ENCODE peak calls at places on chromosomes 2 and 18, in eight cellular contexts. D is activated CD4-positive, alpha-beta T cell treated with anti-CD3 and anti-CD28 coated beads for 24 hours; K is NCI-H2107; J is activated CD8-positive, alpha-beta T cell treated with anti-CD3 and anti-CD28 coated beads for 36 hours; R is cardiac muscle cell; Q is SK-MEL-5; L is GM04504; W is HTR-8/SVneo. P is an unnamed sample.

GRCh38 chr2:21220930-21221329 is 97.2 kb downstream of the TDRD15 start:
- DNase-seq in L (no peak), K (no peak), W (no peak), Q (no peak), R (no peak), D (no peak), J (no peak), P (no peak)

GRCh38 chr2:16176971-16177480 is 236.7 kb downstream of the MYCN start:
- DNase-seq in K (no peak), D (no peak), Q (no peak), L (no peak), W (no peak), R (no peak), J (no peak), P (no peak)

GRCh38 chr18:31992836-31993575 is 25.6 kb upstream of the RNF125 start:
- DNase-seq in R (peak), Q (no peak), J (no peak), D (no peak), K (no peak), L (no peak), W (no peak), P (no peak)

GRCh38 chr2:144349674-144350073 is 170.2 kb downstream of the ZEB2 start:
- DNase-seq in W (no peak), K (no peak), D (no peak), R (no peak), Q (no peak), J (no peak), L (no peak), P (no peak)

GRCh38 chr2:105398522-105399206 is at the start of gene FHL2:
- DNase-seq in D (peak), K (peak), R (peak), W (peak), L (peak), J (peak), Q (peak), P (no peak)

GRCh38 chr2:33040541-33040940 is 93.8 kb downstream of the LTBP1 start:
- DNase-seq in W (no peak), L (no peak), R (no peak), D (no peak), J (no peak), Q (no peak), K (no peak), P (no peak)

GRCh38 chr2:174985624-174986023 is 19.6 kb downstream of the CHN1 start:
- DNase-seq in W (peak), K (no peak), J (no peak), R (no peak), L (no peak), D (no peak), Q (peak), P (no peak)

GRCh38 chr2:64914735-64915509 is 74.3 kb upstream of the SLC1A4 start:
- DNase-seq in K (no peak), W (no peak), D (no peak), L (peak), R (no peak), Q (no peak), J (no peak), P (no peak)

GRCh38 chr2:148927010-148927409 is 52.0 kb downstream of the KIF5C start:
- DNase-seq in J (peak), R (no peak), D (no peak), W (no peak), Q (no peak), K (no peak), L (no peak), P (no peak)

GRCh38 chr18:45806226-45806625 is 19.2 kb upstream of the SIGLEC15 start:
- DNase-seq in D (no peak), J (no peak), Q (no peak), K (no peak), L (no peak), R (no peak), W (no peak), P (no peak)

GRCh38 chr2:199738723-199739412 is 112.1 kb downstream of the FTCDNL1 start:
- DNase-seq in L (peak), Q (peak), J (no peak), W (peak), K (no peak), D (no peak), R (no peak), P (peak)

GRCh38 chr2:104846182-104846954 is 7.5 kb upstream of the POU3F3 start:
- DNase-seq in Q (no peak), W (no peak), L (no peak), D (no peak), J (no peak), K (no peak), R (no peak), P (no peak)

GRCh38 chr18:47417807-47418206 is 166.3 kb upstream of the SKOR2 start:
- DNase-seq in K (no peak), R (no peak), Q (no peak), L (no peak), J (no peak), D (no peak), W (no peak), P (no peak)

GRCh38 chr2:37802106-37802791 is 122.8 kb upstream of the RMDN2 start:
- DNase-seq in D (no peak), W (no peak), R (no peak), L (no peak), Q (no peak), K (no peak), J (no peak), P (no peak)

GRCh38 chr2:198374375-198375072 is 570.1 kb downstream of the PLCL1 start:
- DNase-seq in J (peak), Q (peak), D (peak), R (peak), K (peak), W (peak), L (peak), P (peak)

GRCh38 chr2:145799595-145800108 is 1279.7 kb upstream of the ZEB2 start:
- DNase-seq in W (no peak), K (no peak), L (no peak), J (no peak), R (no peak), D (no peak), Q (no peak), P (no peak)

GRCh38 chr2:170739048-170739447 is 23.9 kb downstream of the SP5 start:
- DNase-seq in W (peak), K (no peak), R (no peak), L (peak), J (no peak), Q (no peak), D (no peak), P (peak)

GRCh38 chr2:25197336-25198208 is 29.2 kb upstream of the POMC start:
- DNase-seq in D (no peak), J (no peak), R (peak), W (no peak), K (no peak), Q (peak), L (no peak), P (no peak)

GRCh38 chr2:240205348-240205747 is 64.9 kb upstream of the OTOS start:
- DNase-seq in L (peak), D (peak), R (no peak), K (no peak), W (peak), J (peak), Q (no peak), P (peak)

GRCh38 chr2:66525609-66526008 is 90.7 kb downstream of the MEIS1 start:
- DNase-seq in Q (no peak), L (no peak), J (no peak), W (no peak), R (peak), K (no peak), D (no peak), P (no peak)

GRCh38 chr2:63763336-63764056 is 78.2 kb upstream of the UGP2 start:
- DNase-seq in K (no peak), L (peak), W (no peak), J (no peak), D (no peak), Q (no peak), R (no peak), P (peak)

GRCh38 chr2:145258903-145259579 is 739.1 kb upstream of the ZEB2 start:
- DNase-seq in Q (no peak), L (no peak), R (no peak), K (peak), D (no peak), J (peak), W (no peak), P (no peak)

GRCh38 chr18:2536493-2536892 is 34.8 kb downstream of the METTL4 start:
- DNase-seq in D (no peak), K (no peak), W (peak), R (no peak), L (peak), J (no peak), Q (no peak), P (peak)

P was measured in HS-5.